ENCODE peak calls at places on chromosome 14, in five cellular contexts. Q is fibroblast of lung, C is GM23248, E is GM23338, Y is trophoblast cell. T is an unnamed sample.

GRCh38 chr14:61388976-61389576 is 67.7 kb downstream of the PRKCH start:
- DNase-seq in Q (no peak), C (peak; percentile 25), E (no peak), Y (peak; percentile 90), T (no peak)

GRCh38 chr14:24943024-24943423 is 106.9 kb downstream of the STXBP6 start:
- DNase-seq in Q (peak; percentile 47), C (peak; percentile 83), E (peak; percentile 91), Y (no peak), T (no peak)

GRCh38 chr14:81164167-81164774 is 56.5 kb downstream of the GTF2A1 start:
- DNase-seq in Q (peak; percentile 71), C (peak; percentile 75), E (peak; percentile 92), Y (peak; percentile 89), T (peak; percentile 73)

GRCh38 chr14:51738754-51739153 is 87.0 kb downstream of the FRMD6 start:
- DNase-seq in Q (no peak), C (no peak), E (peak; percentile 76), Y (no peak), T (no peak)

GRCh38 chr14:32480337-32480736 is 151.2 kb downstream of the AKAP6 start:
- DNase-seq in Q (peak; percentile 45), C (peak; percentile 72), E (no peak), Y (no peak), T (no peak)

GRCh38 chr14:104559769-104560585 is 19.6 kb upstream of the C14orf180 start:
- DNase-seq in Q (no peak), C (no peak), E (no peak), Y (no peak), T (no peak)

GRCh38 chr14:51396222-51396815 is 156.3 kb downstream of the TMX1 start:
- DNase-seq in Q (peak; percentile 92), C (peak; percentile 96), E (no peak), Y (peak; percentile 56), T (no peak)

GRCh38 chr14:96249016-96249415 is 7.0 kb upstream of the BDKRB1 start:
- DNase-seq in Q (peak; percentile 90), C (peak; percentile 98), E (no peak), Y (no peak), T (peak; percentile 59)

GRCh38 chr14:81855007-81855406 is 321.4 kb upstream of the SEL1L start:
- DNase-seq in Q (no peak), C (no peak), E (no peak), Y (no peak), T (no peak)

GRCh38 chr14:100736269-100737180 is 9.8 kb downstream of the DLK1 start:
- DNase-seq in Q (no peak), C (no peak), E (no peak), Y (no peak), T (no peak)

GRCh38 chr14:23409475-23409874 is 1.4 kb upstream of the MYH6 start:
- DNase-seq in Q (no peak), C (no peak), E (no peak), Y (no peak), T (no peak)

DNA sequence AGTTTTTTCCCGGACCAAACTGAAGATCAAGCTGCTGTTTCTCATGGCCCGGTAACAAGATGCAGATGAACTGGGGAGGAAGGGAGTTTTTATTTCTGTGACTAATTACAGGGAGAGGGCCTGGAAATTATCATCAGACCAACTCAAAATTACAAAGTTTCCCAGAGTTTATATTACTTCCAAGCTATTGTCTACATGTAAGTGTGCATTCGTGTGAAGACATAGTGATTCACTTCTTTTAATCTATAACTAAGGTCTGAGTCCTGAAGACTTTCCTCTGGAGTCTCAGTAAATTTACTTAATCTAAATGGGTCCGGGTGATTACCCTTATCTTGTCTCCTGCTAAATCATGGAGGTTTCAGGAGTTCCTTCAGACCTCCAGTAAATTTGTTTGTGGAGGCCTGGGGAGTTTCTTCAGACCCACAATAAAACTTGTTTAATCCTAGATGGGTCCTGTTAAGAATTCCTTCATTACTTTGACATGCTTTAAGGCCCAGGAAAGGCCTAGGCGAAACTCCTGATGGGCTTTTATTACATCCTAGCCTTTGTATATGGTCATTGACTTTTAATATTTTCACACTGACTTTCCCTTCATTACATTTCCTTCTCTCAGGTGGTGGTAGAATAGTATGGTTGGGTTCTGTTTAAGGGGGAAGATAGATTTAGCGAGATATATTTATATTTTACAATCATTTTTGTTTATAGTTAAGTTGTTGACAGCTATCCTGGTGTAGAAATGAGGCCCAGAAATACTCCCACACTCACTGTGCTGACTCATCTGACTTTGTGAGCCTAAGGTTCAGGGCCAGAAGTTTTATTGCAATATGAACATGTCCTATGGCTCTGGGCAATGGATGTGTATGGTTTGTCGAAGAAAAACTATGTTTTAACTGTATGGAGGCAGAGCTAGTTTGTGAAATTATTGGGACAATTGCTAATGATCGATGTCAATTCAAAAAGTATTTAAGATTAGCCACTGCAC is 627.0 kb upstream of the FBXO33 start:
- DNase-seq in Q (no peak), C (no peak), E (no peak), Y (no peak), T (peak; percentile 6)
- H2AFZ ChIP-seq in Q (no peak overlapping the region), C (no peak overlapping the region), E (no peak overlapping the region), Y (no peak overlapping the region), T (no peak overlapping the region)

GRCh38 chr14:77805703-77806102 is 5.8 kb downstream of the ADCK1 start:
- DNase-seq in Q (no peak), C (no peak), E (no peak), Y (no peak), T (no peak)

GRCh38 chr14:77794357-77794756 is 5.6 kb upstream of the ADCK1 start:
- DNase-seq in Q (no peak), C (no peak), E (no peak), Y (no peak), T (no peak)

GRCh38 chr14:77804592-77804991 is 4.7 kb downstream of the ADCK1 start:
- DNase-seq in Q (no peak), C (peak; percentile 36), E (peak; percentile 84), Y (no peak), T (no peak)

GRCh38 chr14:77800814-77801213 is 905 bp downstream of the ADCK1 start:
- DNase-seq in Q (no peak), C (no peak), E (no peak), Y (no peak), T (no peak)

GRCh38 chr14:77799863-77800730 is at the start of gene ADCK1:
- DNase-seq in Q (peak; percentile 77), C (peak; percentile 92), E (peak; percentile 87), Y (peak; percentile 84), T (peak; percentile 92)
- H2AFZ ChIP-seq in Q (peak within 1 kb of the TSS; percentile 91), C (peak within 1 kb of the TSS; percentile 92), E (peak within 1 kb of the TSS; percentile 100), Y (peak within 1 kb of the TSS; percentile 97), T (peak within 1 kb of the TSS; percentile 96)

DNA sequence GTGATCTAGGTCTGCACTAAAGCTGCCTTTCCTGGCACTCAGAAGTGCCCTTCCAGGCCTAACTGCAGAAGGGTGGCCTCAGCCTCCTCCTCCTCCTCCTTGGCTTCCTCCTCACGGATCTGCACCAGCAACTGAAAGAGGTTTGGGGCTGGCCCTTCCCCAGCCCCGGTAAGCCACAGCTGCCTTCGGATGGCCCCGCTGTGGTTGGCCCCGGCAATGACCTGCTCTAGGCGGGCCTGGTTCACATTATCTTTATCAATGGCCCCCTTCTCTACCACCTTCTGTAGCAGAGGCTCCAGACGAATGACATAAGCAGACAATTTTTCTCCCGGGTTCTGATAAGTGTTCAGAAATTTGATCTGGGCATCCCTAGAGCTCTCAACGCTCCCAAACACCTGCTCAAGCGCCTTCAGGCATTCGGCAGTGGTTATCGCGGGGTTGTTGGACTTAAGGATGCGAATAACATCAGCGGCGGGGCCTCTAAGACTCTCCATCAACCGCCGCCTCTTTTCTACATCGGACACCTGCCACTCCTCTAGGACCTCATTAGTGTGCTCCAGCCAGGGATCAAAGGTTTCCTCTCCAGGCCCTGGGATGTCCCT is 1.5 kb downstream of the PNMA1 start:
- DNase-seq in Q (no peak), C (peak; percentile 51), E (peak; percentile 61), Y (no peak), T (peak; percentile 37)
- H2AFZ ChIP-seq in Q (no peak overlapping the region), C (no peak overlapping the region), E (no peak overlapping the region), Y (no peak overlapping the region), T (no peak overlapping the region)

DNA sequence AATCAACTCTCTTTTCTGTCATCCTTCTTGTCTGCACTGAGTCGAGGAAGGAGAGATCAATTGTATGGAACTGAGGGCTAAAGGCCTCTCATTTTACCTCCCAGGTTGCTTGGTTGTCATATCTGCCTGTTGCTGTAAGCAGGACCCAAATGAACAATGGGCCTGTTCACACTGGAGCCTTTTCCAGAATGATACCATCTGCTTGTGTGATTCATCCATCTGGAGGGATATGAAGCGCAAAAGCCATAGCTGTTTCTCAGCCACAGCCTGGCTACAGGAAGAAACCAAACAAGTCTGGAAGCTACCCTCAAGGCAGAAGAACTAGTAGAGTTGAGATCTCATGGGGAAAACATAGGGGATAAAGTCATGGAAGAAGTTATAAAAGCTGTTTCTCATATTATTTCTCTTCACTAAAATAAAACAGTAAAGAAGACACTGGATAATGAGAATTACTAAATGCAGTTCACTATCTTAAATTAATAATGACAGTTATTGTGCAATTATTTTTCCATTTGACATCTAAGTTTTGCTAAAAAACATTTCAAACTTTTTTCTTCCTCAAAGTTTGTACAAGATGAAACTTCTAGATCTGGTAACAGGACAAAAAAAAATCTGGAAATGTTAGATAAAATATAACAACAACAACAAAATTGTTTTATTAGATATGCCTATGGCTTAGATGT is 106.3 kb downstream of the SPTSSA start:
- DNase-seq in Q (peak; percentile 73), C (peak; percentile 88), E (no peak), Y (peak; percentile 51), T (no peak)
- H2AFZ ChIP-seq in Q (no peak overlapping the region), C (no peak overlapping the region), E (peak overlapping the region; percentile 63), Y (no peak overlapping the region), T (no peak overlapping the region)

GRCh38 chr14:103094406-103095209 is at the start of gene EXOC3L4:
- DNase-seq in Q (peak; percentile 50), C (no peak), E (no peak), Y (no peak), T (peak; percentile 73)
- H2AFZ ChIP-seq in Q (peak within 1 kb of the TSS; percentile 88), C (no peak within 1 kb of the TSS), E (no peak within 1 kb of the TSS), Y (no peak within 1 kb of the TSS), T (no peak within 1 kb of the TSS)

GRCh38 chr14:79280400-79280670 is 931.0 kb downstream of the DIO2 start:
- DNase-seq in Q (no peak), C (no peak), E (no peak), Y (no peak), T (no peak)
- H2AFZ ChIP-seq in Q (no peak overlapping the region), C (no peak overlapping the region), E (no peak overlapping the region), Y (no peak overlapping the region), T (peak overlapping the region; percentile 90)

GRCh38 chr14:36700656-36701055 is 39.0 kb downstream of the PAX9 start:
- DNase-seq in Q (no peak), C (no peak), E (no peak), Y (no peak), T (no peak)

GRCh38 chr14:36702484-36702883 is 40.8 kb downstream of the PAX9 start:
- DNase-seq in Q (no peak), C (no peak), E (no peak), Y (no peak), T (no peak)

GRCh38 chr14:36701144-36701543 is 39.5 kb downstream of the PAX9 start:
- DNase-seq in Q (no peak), C (no peak), E (no peak), Y (no peak), T (no peak)
- H2AFZ ChIP-seq in Q (no peak overlapping the region), C (no peak overlapping the region), E (no peak overlapping the region), Y (no peak overlapping the region), T (no peak overlapping the region)

GRCh38 chr14:37056473-37056872 is 115.9 kb downstream of the SLC25A21 start:
- DNase-seq in Q (peak; percentile 37), C (peak; percentile 79), E (peak; percentile 32), Y (no peak), T (no peak)
- H2AFZ ChIP-seq in Q (no peak overlapping the region), C (peak overlapping the region; percentile 13), E (no peak overlapping the region), Y (no peak overlapping the region), T (no peak overlapping the region)